ENCODE peak calls at places on chromosomes 7 and 10, in six cellular contexts. One of them, this sample, is unnamed. For H3K4me1, the result is how much of the 10 kb centered on the place peaks cover.

GRCh38 chr10:60526024-60526585 is 136.4 kb upstream of the ANK3 start:
- DNase-seq in left ventricle myocardium inferior: no peak
- DNase-seq in adrenal gland: no peak
- DNase-seq in CD4-positive, CD25-positive, alpha-beta regulatory T cell: no peak
- DNase-seq in aorta: no peak
- DNase-seq in heart right ventricle: no peak
- DNase-seq in this sample: no peak

GRCh38 chr7:22452142-22452763 is 47.7 kb downstream of the STEAP1B start:
- DNase-seq in heart right ventricle: peak
- DNase-seq in CD4-positive, CD25-positive, alpha-beta regulatory T cell: peak
- DNase-seq in adrenal gland: peak
- DNase-seq in aorta: no peak
- DNase-seq in left ventricle myocardium inferior: peak
- DNase-seq in this sample: no peak

GRCh38 chr7:99106869-99107268 is 37.0 kb downstream of the SMURF1 start:
- DNase-seq in aorta: no peak
- DNase-seq in left ventricle myocardium inferior: no peak
- DNase-seq in CD4-positive, CD25-positive, alpha-beta regulatory T cell: peak
- DNase-seq in heart right ventricle: no peak
- DNase-seq in adrenal gland: no peak
- DNase-seq in this sample: no peak

GRCh38 chr7:93036807-93037206 is 81.0 kb downstream of the SAMD9 start:
- DNase-seq in aorta: no peak
- DNase-seq in CD4-positive, CD25-positive, alpha-beta regulatory T cell: peak
- DNase-seq in heart right ventricle: no peak
- DNase-seq in left ventricle myocardium inferior: no peak
- DNase-seq in adrenal gland: no peak
- DNase-seq in this sample: no peak

GRCh38 chr10:88557659-88558058 is 25.5 kb downstream of the RNLS start:
- DNase-seq in CD4-positive, CD25-positive, alpha-beta regulatory T cell: no peak
- DNase-seq in aorta: no peak
- DNase-seq in left ventricle myocardium inferior: no peak
- DNase-seq in adrenal gland: no peak
- DNase-seq in heart right ventricle: no peak
- DNase-seq in this sample: no peak

GRCh38 chr7:148882668-148883232 is 1.3 kb downstream of the EZH2 start:
- DNase-seq in aorta: no peak
- DNase-seq in left ventricle myocardium inferior: no peak
- DNase-seq in heart right ventricle: no peak
- DNase-seq in adrenal gland: no peak
- DNase-seq in CD4-positive, CD25-positive, alpha-beta regulatory T cell: peak
- DNase-seq in this sample: no peak

GRCh38 chr10:27626821-27627359 is 118.7 kb downstream of the MKX start:
- DNase-seq in left ventricle myocardium inferior: no peak
- DNase-seq in CD4-positive, CD25-positive, alpha-beta regulatory T cell: no peak
- DNase-seq in heart right ventricle: no peak
- DNase-seq in aorta: no peak
- DNase-seq in adrenal gland: no peak
- DNase-seq in this sample: no peak

GRCh38 chr10:77247076-77247561 is 390.5 kb downstream of the KCNMA1 start:
- DNase-seq in CD4-positive, CD25-positive, alpha-beta regulatory T cell: no peak
- DNase-seq in left ventricle myocardium inferior: no peak
- DNase-seq in heart right ventricle: no peak
- DNase-seq in aorta: no peak
- DNase-seq in adrenal gland: peak
- DNase-seq in this sample: no peak

GRCh38 chr7:14598978-14599377 is 303.6 kb downstream of the DGKB start:
- DNase-seq in heart right ventricle: no peak
- DNase-seq in aorta: no peak
- DNase-seq in CD4-positive, CD25-positive, alpha-beta regulatory T cell: no peak
- DNase-seq in left ventricle myocardium inferior: no peak
- DNase-seq in adrenal gland: no peak
- DNase-seq in this sample: no peak

DNA sequence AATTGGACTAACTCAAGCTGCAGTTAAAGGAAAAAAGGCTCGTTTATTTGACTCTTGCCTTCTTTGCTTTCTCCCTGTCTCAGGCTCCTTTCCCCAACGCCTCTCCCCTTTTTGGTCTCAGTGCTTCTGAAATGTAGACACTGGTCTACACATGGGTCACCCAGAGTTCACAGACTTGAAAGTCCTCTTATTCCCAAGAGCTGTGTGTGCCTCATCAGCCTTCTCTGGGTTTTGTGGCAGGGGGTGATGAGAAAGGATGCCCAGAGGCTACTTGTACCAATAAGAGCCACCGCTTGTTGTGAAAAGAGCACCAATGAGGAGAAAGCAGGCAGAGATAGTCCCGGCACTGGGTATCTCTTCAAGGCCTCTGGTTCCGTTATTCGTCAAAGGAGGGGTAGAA is 125.7 kb downstream of the BICC1 start:
- DNase-seq in aorta: no peak
- DNase-seq in adrenal gland: no peak
- DNase-seq in CD4-positive, CD25-positive, alpha-beta regulatory T cell: no peak
- DNase-seq in heart right ventricle: no peak
- DNase-seq in left ventricle myocardium inferior: no peak
- DNase-seq in this sample: no peak
- H3K4me1 ChIP-seq in aorta: under half
- H3K4me1 ChIP-seq in adrenal gland: under half
- H3K4me1 ChIP-seq in CD4-positive, CD25-positive, alpha-beta regulatory T cell: under half
- H3K4me1 ChIP-seq in heart right ventricle: under half
- H3K4me1 ChIP-seq in left ventricle myocardium inferior: under half
- H3K4me1 ChIP-seq in this sample: under half

DNA sequence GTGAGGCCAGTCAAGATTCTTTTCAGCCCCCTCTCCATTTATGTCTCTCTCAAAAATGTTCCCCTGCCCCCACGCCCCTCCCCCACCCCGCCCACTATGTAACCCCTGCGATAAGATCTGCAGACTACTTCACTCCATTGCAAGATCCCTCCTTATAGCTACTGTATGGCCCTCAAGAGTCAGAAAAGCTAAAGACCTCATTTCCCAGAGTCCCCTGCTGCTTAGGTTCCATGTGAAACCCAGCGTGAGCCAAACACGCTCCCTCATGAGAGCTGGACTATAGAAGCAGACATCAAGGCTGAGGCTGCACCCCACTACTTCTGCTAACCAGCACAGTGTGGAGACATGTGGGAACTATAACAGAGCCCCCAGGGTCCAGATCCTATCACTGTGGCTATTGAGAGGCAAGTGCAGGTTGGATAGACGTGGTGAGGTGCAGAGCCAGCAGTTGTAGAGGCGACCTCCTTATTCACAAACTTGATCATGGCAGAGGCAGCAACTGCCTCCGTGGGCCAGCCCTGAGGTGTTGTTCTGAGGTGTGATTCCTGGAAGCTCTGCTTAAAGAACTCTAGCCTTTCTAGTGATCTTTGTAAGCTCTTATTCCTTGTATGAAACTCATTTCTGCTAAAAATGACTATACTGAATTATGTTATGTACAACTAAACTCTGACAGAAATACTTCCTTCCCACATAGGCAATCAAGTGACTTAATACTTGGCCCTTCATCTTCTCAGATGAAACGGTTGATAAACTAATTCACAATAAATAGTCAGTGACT is 117.0 kb upstream of the ARID5B start:
- DNase-seq in adrenal gland: no peak
- DNase-seq in CD4-positive, CD25-positive, alpha-beta regulatory T cell: peak
- DNase-seq in heart right ventricle: no peak
- DNase-seq in aorta: no peak
- DNase-seq in left ventricle myocardium inferior: no peak
- DNase-seq in this sample: no peak
- H3K4me3 ChIP-seq in adrenal gland: no peak
- H3K4me3 ChIP-seq in CD4-positive, CD25-positive, alpha-beta regulatory T cell: no peak
- H3K4me3 ChIP-seq in heart right ventricle: no peak
- H3K4me3 ChIP-seq in aorta: no peak
- H3K4me3 ChIP-seq in left ventricle myocardium inferior: no peak
- H3K4me3 ChIP-seq in this sample: no peak

GRCh38 chr7:137691566-137691965 is 155.2 kb downstream of the DGKI start:
- DNase-seq in left ventricle myocardium inferior: no peak
- DNase-seq in CD4-positive, CD25-positive, alpha-beta regulatory T cell: no peak
- DNase-seq in adrenal gland: no peak
- DNase-seq in heart right ventricle: no peak
- DNase-seq in aorta: no peak
- DNase-seq in this sample: no peak
- H3K4me1 ChIP-seq in left ventricle myocardium inferior: under half
- H3K4me1 ChIP-seq in CD4-positive, CD25-positive, alpha-beta regulatory T cell: under half
- H3K4me1 ChIP-seq in adrenal gland: under half
- H3K4me1 ChIP-seq in heart right ventricle: under half
- H3K4me1 ChIP-seq in aorta: under half
- H3K4me1 ChIP-seq in this sample: under half

GRCh38 chr10:48658889-48659269 is 25.8 kb upstream of the WDFY4 start:
- DNase-seq in heart right ventricle: no peak
- DNase-seq in adrenal gland: no peak
- DNase-seq in CD4-positive, CD25-positive, alpha-beta regulatory T cell: no peak
- DNase-seq in left ventricle myocardium inferior: no peak
- DNase-seq in aorta: no peak
- DNase-seq in this sample: no peak
- H3K4me3 ChIP-seq in heart right ventricle: no peak
- H3K4me3 ChIP-seq in adrenal gland: no peak
- H3K4me3 ChIP-seq in CD4-positive, CD25-positive, alpha-beta regulatory T cell: no peak
- H3K4me3 ChIP-seq in left ventricle myocardium inferior: no peak
- H3K4me3 ChIP-seq in aorta: no peak
- H3K4me3 ChIP-seq in this sample: no peak

DNA sequence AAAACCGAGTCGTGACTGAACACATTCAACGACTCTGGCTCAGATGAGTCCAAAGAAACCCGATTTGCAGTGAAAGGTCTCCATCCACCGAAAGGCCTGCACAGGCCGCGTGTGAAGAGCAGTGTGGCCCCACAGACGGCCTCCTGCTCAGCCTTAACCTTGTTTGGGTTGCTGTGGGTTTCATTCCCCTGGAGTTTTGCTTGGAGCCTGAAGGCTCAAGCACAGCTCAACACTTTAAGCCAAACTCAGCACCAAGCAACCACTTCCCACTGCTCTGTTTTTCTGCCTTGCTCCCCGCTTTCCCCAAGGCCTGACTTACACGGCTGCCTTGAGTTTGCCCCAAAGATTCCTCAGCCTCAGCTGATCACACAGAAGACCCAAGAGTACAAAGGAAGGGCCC is 398.2 kb upstream of the NFE2L3 start:
- DNase-seq in left ventricle myocardium inferior: no peak
- DNase-seq in heart right ventricle: no peak
- DNase-seq in aorta: no peak
- DNase-seq in adrenal gland: no peak
- DNase-seq in CD4-positive, CD25-positive, alpha-beta regulatory T cell: no peak
- DNase-seq in this sample: no peak
- H3K4me1 ChIP-seq in left ventricle myocardium inferior: under half
- H3K4me1 ChIP-seq in heart right ventricle: under half
- H3K4me1 ChIP-seq in aorta: under half
- H3K4me1 ChIP-seq in adrenal gland: under half
- H3K4me1 ChIP-seq in CD4-positive, CD25-positive, alpha-beta regulatory T cell: under half
- H3K4me1 ChIP-seq in this sample: under half

This sample was measured in kidney.